ENCODE peak calls at places on chromosomes 12 and 14, in nine cellular contexts. C, M, B, O, V, E, S, I and X are unnamed samples.

GRCh38 chr12:50589650-50590435 is 85.1 kb downstream of the DIP2B start:
- DNase-seq in C (no peak), M (no peak), B (no peak), O (peak; percentile 92), V (no peak), E (no peak), S (no peak), I (no peak), X (no peak)

GRCh38 chr14:37870947-37871346 is 275.5 kb downstream of the TTC6 start:
- DNase-seq in C (no peak), M (no peak), B (no peak), O (no peak), V (no peak), E (no peak), S (no peak), I (no peak), X (no peak)

GRCh38 chr12:107322063-107322462 is 228.7 kb upstream of the CRY1 start:
- DNase-seq in C (no peak), M (no peak), B (peak; percentile 71), O (no peak), V (no peak), E (no peak), S (no peak), I (no peak), X (peak; percentile 28)

GRCh38 chr14:68792022-68792829 is 641 bp downstream of the ZFP36L1 start:
- DNase-seq in C (peak; percentile 70), M (no peak), B (no peak), O (no peak), V (no peak), E (no peak), S (peak; percentile 87), I (no peak), X (peak; percentile 36)

GRCh38 chr14:99966030-99966429 is 99.2 kb upstream of the EVL start:
- DNase-seq in C (no peak), M (no peak), B (no peak), O (no peak), V (no peak), E (no peak), S (no peak), I (no peak), X (no peak)

GRCh38 chr12:45612044-45612794 is 117.3 kb upstream of the ARID2 start:
- DNase-seq in C (no peak), M (no peak), B (no peak), O (peak; percentile 46), V (no peak), E (no peak), S (no peak), I (no peak), X (no peak)

GRCh38 chr14:63174760-63175191 is 29.5 kb upstream of the RHOJ start:
- DNase-seq in C (no peak), M (no peak), B (no peak), O (peak; percentile 80), V (no peak), E (no peak), S (no peak), I (no peak), X (no peak)

GRCh38 chr14:55249423-55249822 is 21.8 kb upstream of the FBXO34 start:
- DNase-seq in C (no peak), M (no peak), B (no peak), O (peak; percentile 54), V (no peak), E (no peak), S (no peak), I (no peak), X (no peak)

GRCh38 chr12:55675671-55676070 is 32.0 kb downstream of the ITGA7 start:
- DNase-seq in C (peak; percentile 53), M (no peak), B (no peak), O (no peak), V (no peak), E (no peak), S (peak; percentile 42), I (no peak), X (no peak)

GRCh38 chr12:92602476-92602875 is 100.3 kb upstream of the PLEKHG7 start:
- DNase-seq in C (no peak), M (no peak), B (no peak), O (peak; percentile 69), V (no peak), E (no peak), S (no peak), I (no peak), X (no peak)